ENCODE peak calls at places on chromosome 4, in seven cellular contexts. S is tibial artery; W is activated CD8-positive, alpha-beta T cell treated with anti-CD3 and anti-CD28 coated beads for 36 hours; J is psoas muscle; H is HepG2; F is fibroblast of lung; D is pancreas. U is an unnamed sample.

GRCh38 chr4:158624889-158625478 is 46.7 kb downstream of the C4orf46 start:
- DNase-seq in S (no peak), W (no peak), J (no peak), H (peak; percentile 53), F (peak; percentile 64), D (peak; percentile 18), U (peak; percentile 54)

GRCh38 chr4:162347492-162348213 is 183.9 kb upstream of the FSTL5 start:
- DNase-seq in S (no peak), W (no peak), J (no peak), H (no peak), F (no peak), D (no peak), U (no peak)

GRCh38 chr4:184769285-184769825 is 35.5 kb upstream of the CENPU start:
- DNase-seq in S (no peak), W (no peak), J (no peak), H (no peak), F (no peak), D (no peak), U (no peak)

GRCh38 chr4:123816462-123816861 is 419.9 kb downstream of the SPRY1 start:
- DNase-seq in S (no peak), W (no peak), J (no peak), H (no peak), F (no peak), D (no peak), U (no peak)

GRCh38 chr4:76407440-76408119 is 13.4 kb downstream of the CCDC158 start:
- DNase-seq in S (no peak), W (no peak), J (no peak), H (no peak), F (peak; percentile 42), D (no peak), U (peak; percentile 8)

GRCh38 chr4:138659041-138659565 is 356.5 kb upstream of the NOCT start:
- DNase-seq in S (no peak), W (no peak), J (no peak), H (no peak), F (no peak), D (no peak), U (no peak)

GRCh38 chr4:2792711-2793577 is at the start of gene SH3BP2:
- DNase-seq in S (peak; percentile 88), W (peak; percentile 75), J (peak; percentile 91), H (peak; percentile 63), F (peak; percentile 65), D (peak; percentile 80), U (peak; percentile 64)

GRCh38 chr4:27638163-27638915 is 777.7 kb downstream of the STIM2 start:
- DNase-seq in S (no peak), W (no peak), J (no peak), H (no peak), F (peak; percentile 5), D (no peak), U (no peak)

GRCh38 chr4:126242679-126243390 is 928.1 kb downstream of the FAT4 start:
- DNase-seq in S (peak; percentile 63), W (no peak), J (peak; percentile 58), H (no peak), F (no peak), D (no peak), U (no peak)

GRCh38 chr4:127012549-127012948 is 620.2 kb upstream of the INTU start:
- DNase-seq in S (no peak), W (no peak), J (no peak), H (no peak), F (peak; percentile 86), D (no peak), U (no peak)

GRCh38 chr4:52744588-52744987 is 6.6 kb downstream of the ERVMER34-1 start:
- DNase-seq in S (no peak), W (no peak), J (no peak), H (no peak), F (no peak), D (no peak), U (no peak)

GRCh38 chr4:158094413-158095110 is 78.3 kb downstream of the GASK1B start:
- DNase-seq in S (no peak), W (no peak), J (no peak), H (peak; percentile 61), F (peak; percentile 96), D (peak; percentile 53), U (peak; percentile 61)

GRCh38 chr4:148044889-148045352 is 313.0 kb downstream of the ARHGAP10 start:
- DNase-seq in S (no peak), W (peak; percentile 23), J (no peak), H (peak; percentile 3), F (no peak), D (no peak), U (no peak)
- TF ChIP-seq CTCF in S (no peak), W (peak; percentile 17), J (no peak), H (peak; percentile 35), F (peak; percentile 7), D (no peak), U (no peak)

GRCh38 chr4:10773010-10773409 is 88.4 kb upstream of the CLNK start:
- DNase-seq in S (no peak), W (no peak), J (no peak), H (no peak), F (peak; percentile 12), D (no peak), U (no peak)
- TF ChIP-seq CTCF in S (no peak), W (no peak), J (no peak), H (no peak), F (no peak), D (no peak), U (no peak)

GRCh38 chr4:66164869-66165268 is 494.6 kb upstream of the EPHA5 start:
- DNase-seq in S (no peak), W (no peak), J (no peak), H (no peak), F (no peak), D (no peak), U (no peak)

GRCh38 chr4:66169341-66169740 is 499.1 kb upstream of the EPHA5 start:
- DNase-seq in S (no peak), W (no peak), J (no peak), H (peak; percentile 11), F (peak; percentile 26), D (no peak), U (peak; percentile 1)
- TF ChIP-seq CTCF in S (no peak), W (no peak), J (no peak), H (peak; percentile 40), F (no peak), D (no peak), U (peak; percentile 17)

GRCh38 chr4:47313396-47313795 is 150.1 kb downstream of the COMMD8 start:
- DNase-seq in S (no peak), W (no peak), J (no peak), H (no peak), F (peak; percentile 44), D (no peak), U (no peak)

GRCh38 chr4:47312170-47312569 is 151.3 kb downstream of the COMMD8 start:
- DNase-seq in S (no peak), W (no peak), J (no peak), H (no peak), F (peak; percentile 82), D (no peak), U (no peak)

GRCh38 chr4:47315346-47315745 is 148.2 kb downstream of the COMMD8 start:
- DNase-seq in S (no peak), W (no peak), J (no peak), H (no peak), F (peak; percentile 68), D (no peak), U (peak; percentile 5)
- TF ChIP-seq CTCF in S (no peak), W (no peak), J (no peak), H (no peak), F (no peak), D (no peak), U (no peak)

GRCh38 chr4:136461533-136461932 is 1070.8 kb downstream of the PCDH18 start:
- DNase-seq in S (no peak), W (no peak), J (no peak), H (no peak), F (no peak), D (no peak), U (no peak)
- TF ChIP-seq CTCF in S (no peak), W (no peak), J (no peak), H (no peak), F (no peak), D (no peak), U (no peak)

GRCh38 chr4:101033986-101034385 is 313.3 kb downstream of the PPP3CA start:
- DNase-seq in S (no peak), W (no peak), J (no peak), H (no peak), F (no peak), D (no peak), U (no peak)
- TF ChIP-seq CTCF in S (no peak), W (peak; percentile 24), J (no peak), H (no peak), F (no peak), D (no peak), U (no peak)